ENCODE peak calls at places on chromosomes 13 and 19, in six cellular contexts. Y is GM04504, U is AML-193, C is T1000, H is non-pigmented ciliary epithelial cell, K is NCI-H1092 treated with DMSO at 0.1 percent for 48 hours. O is an unnamed sample.

GRCh38 chr13:31781064-31781463 is 41.7 kb downstream of the RXFP2 start:
- DNase-seq in Y (no peak), U (no peak), C (no peak), H (no peak), K (no peak), O (no peak)

GRCh38 chr19:22332924-22333323 is 46.7 kb downstream of the ZNF729 start:
- DNase-seq in Y (no peak), U (no peak), C (no peak), H (no peak), K (no peak), O (no peak)

GRCh38 chr19:6413291-6413690 is 11.3 kb downstream of the KHSRP start:
- DNase-seq in Y (no peak), U (no peak), C (no peak), H (no peak), K (no peak), O (no peak)

GRCh38 chr19:47280183-47280797 is 5.6 kb downstream of the INAFM1 start:
- DNase-seq in Y (no peak), U (no peak), C (no peak), H (no peak), K (no peak), O (no peak)

GRCh38 chr19:15320118-15320517 is 12.2 kb downstream of the BRD4 start:
- DNase-seq in Y (no peak), U (no peak), C (no peak), H (no peak), K (no peak), O (no peak)

GRCh38 chr13:55394470-55394869 is 1746.2 kb upstream of the PRR20A start:
- DNase-seq in Y (no peak), U (no peak), C (no peak), H (no peak), K (no peak), O (no peak)

GRCh38 chr13:93226623-93227279 is at the start of gene GPC6:
- DNase-seq in Y (peak; percentile 84), U (no peak), C (peak; percentile 34), H (peak; percentile 88), K (peak; percentile 98), O (peak; percentile 91)

GRCh38 chr19:42024622-42025111 is 30.6 kb upstream of the ATP1A3 start:
- DNase-seq in Y (peak; percentile 61), U (no peak), C (no peak), H (no peak), K (no peak), O (no peak)

GRCh38 chr19:1523412-1524205 is at the start of gene PLK5:
- DNase-seq in Y (no peak), U (no peak), C (no peak), H (no peak), K (no peak), O (no peak)

GRCh38 chr13:112256716-112257497 is 119.2 kb upstream of the SPACA7 start:
- DNase-seq in Y (no peak), U (no peak), C (no peak), H (no peak), K (no peak), O (no peak)

GRCh38 chr19:13834308-13834790 is 39.1 kb downstream of the ZSWIM4 start:
- DNase-seq in Y (no peak), U (no peak), C (no peak), H (no peak), K (no peak), O (no peak)

GRCh38 chr13:73672492-73672891 is 461.7 kb downstream of the KLF12 start:
- DNase-seq in Y (no peak), U (no peak), C (no peak), H (no peak), K (peak; percentile 89), O (peak; percentile 59)

GRCh38 chr13:110944121-110944967 is 29.5 kb upstream of the ANKRD10 start:
- DNase-seq in Y (peak; percentile 36), U (peak; percentile 54), C (peak; percentile 76), H (no peak), K (peak; percentile 76), O (no peak)

GRCh38 chr19:18373892-18374629 is 11.9 kb upstream of the GDF15 start:
- DNase-seq in Y (peak; percentile 93), U (peak; percentile 86), C (peak; percentile 76), H (peak; percentile 96), K (no peak), O (peak; percentile 86)

O was measured in epithelial cell of proximal tubule.